ENCODE peak calls at places on chromosomes 7 and 10, in eight cellular contexts. One of them, this sample, is unnamed.

GRCh38 chr10:92757066-92757716 is 67.4 kb downstream of the HHEX start:
- DNase-seq in endodermal cell: peak; percentile 81
- DNase-seq in tibial artery: peak; percentile 97
- DNase-seq in HAP-1: peak; percentile 62
- DNase-seq in mesenchymal stem cell: peak; percentile 64
- DNase-seq in cardiac muscle cell: peak; percentile 96
- DNase-seq in brain microvascular endothelial cell: peak; percentile 53
- DNase-seq in endothelial cell of umbilical vein: peak; percentile 93
- DNase-seq in this sample: peak; percentile 96

GRCh38 chr7:130699686-130700085 is 13.3 kb upstream of the TSGA13 start:
- DNase-seq in endodermal cell: no peak
- DNase-seq in tibial artery: no peak
- DNase-seq in HAP-1: no peak
- DNase-seq in mesenchymal stem cell: no peak
- DNase-seq in cardiac muscle cell: no peak
- DNase-seq in brain microvascular endothelial cell: no peak
- DNase-seq in endothelial cell of umbilical vein: no peak
- DNase-seq in this sample: no peak

GRCh38 chr7:127792528-127793342 is 140.7 kb downstream of the SND1 start:
- DNase-seq in endodermal cell: peak; percentile 94
- DNase-seq in tibial artery: no peak
- DNase-seq in HAP-1: peak; percentile 75
- DNase-seq in mesenchymal stem cell: no peak
- DNase-seq in cardiac muscle cell: no peak
- DNase-seq in brain microvascular endothelial cell: no peak
- DNase-seq in endothelial cell of umbilical vein: no peak
- DNase-seq in this sample: no peak

GRCh38 chr7:151808296-151809155 is 68.4 kb downstream of the PRKAG2 start:
- DNase-seq in endodermal cell: no peak
- DNase-seq in tibial artery: peak; percentile 50
- DNase-seq in HAP-1: no peak
- DNase-seq in mesenchymal stem cell: no peak
- DNase-seq in cardiac muscle cell: no peak
- DNase-seq in brain microvascular endothelial cell: no peak
- DNase-seq in endothelial cell of umbilical vein: no peak
- DNase-seq in this sample: no peak

GRCh38 chr7:14233026-14233897 is 243.8 kb upstream of the ETV1 start:
- DNase-seq in endodermal cell: peak; percentile 51
- DNase-seq in tibial artery: no peak
- DNase-seq in HAP-1: no peak
- DNase-seq in mesenchymal stem cell: peak; percentile 30
- DNase-seq in cardiac muscle cell: peak; percentile 21
- DNase-seq in brain microvascular endothelial cell: peak; percentile 72
- DNase-seq in endothelial cell of umbilical vein: no peak
- DNase-seq in this sample: no peak

GRCh38 chr7:495326-495725 is 24.3 kb downstream of the PDGFA start:
- DNase-seq in endodermal cell: no peak
- DNase-seq in tibial artery: peak; percentile 56
- DNase-seq in HAP-1: no peak
- DNase-seq in mesenchymal stem cell: no peak
- DNase-seq in cardiac muscle cell: no peak
- DNase-seq in brain microvascular endothelial cell: no peak
- DNase-seq in endothelial cell of umbilical vein: no peak
- DNase-seq in this sample: no peak

GRCh38 chr10:22321156-22321711 is 335 bp downstream of the BMI1 start:
- DNase-seq in endodermal cell: peak; percentile 88
- DNase-seq in tibial artery: peak; percentile 85
- DNase-seq in HAP-1: peak; percentile 79
- DNase-seq in mesenchymal stem cell: peak; percentile 81
- DNase-seq in cardiac muscle cell: peak; percentile 88
- DNase-seq in brain microvascular endothelial cell: peak; percentile 60
- DNase-seq in endothelial cell of umbilical vein: peak; percentile 67
- DNase-seq in this sample: no peak

GRCh38 chr10:25604591-25604990 is 329.4 kb upstream of the MYO3A start:
- DNase-seq in endodermal cell: no peak
- DNase-seq in tibial artery: no peak
- DNase-seq in HAP-1: no peak
- DNase-seq in mesenchymal stem cell: no peak
- DNase-seq in cardiac muscle cell: no peak
- DNase-seq in brain microvascular endothelial cell: no peak
- DNase-seq in endothelial cell of umbilical vein: no peak
- DNase-seq in this sample: no peak

GRCh38 chr10:43228783-43229207 is 38.1 kb downstream of the RASGEF1A start:
- DNase-seq in endodermal cell: peak; percentile 62
- DNase-seq in tibial artery: peak; percentile 60
- DNase-seq in HAP-1: no peak
- DNase-seq in mesenchymal stem cell: no peak
- DNase-seq in cardiac muscle cell: no peak
- DNase-seq in brain microvascular endothelial cell: no peak
- DNase-seq in endothelial cell of umbilical vein: no peak
- DNase-seq in this sample: no peak

GRCh38 chr10:90742189-90742588 is 115.7 kb downstream of the HTR7 start:
- DNase-seq in endodermal cell: no peak
- DNase-seq in tibial artery: no peak
- DNase-seq in HAP-1: no peak
- DNase-seq in mesenchymal stem cell: peak; percentile 48
- DNase-seq in cardiac muscle cell: peak; percentile 32
- DNase-seq in brain microvascular endothelial cell: peak; percentile 54
- DNase-seq in endothelial cell of umbilical vein: peak; percentile 56
- DNase-seq in this sample: no peak

GRCh38 chr10:98030991-98031431 is 590 bp upstream of the CRTAC1 start:
- DNase-seq in endodermal cell: peak; percentile 81
- DNase-seq in tibial artery: no peak
- DNase-seq in HAP-1: no peak
- DNase-seq in mesenchymal stem cell: peak; percentile 4
- DNase-seq in cardiac muscle cell: no peak
- DNase-seq in brain microvascular endothelial cell: no peak
- DNase-seq in endothelial cell of umbilical vein: no peak
- DNase-seq in this sample: no peak

GRCh38 chr10:22230331-22230833 is 12.6 kb upstream of the EBLN1 start:
- DNase-seq in endodermal cell: no peak
- DNase-seq in tibial artery: no peak
- DNase-seq in HAP-1: peak; percentile 50
- DNase-seq in mesenchymal stem cell: peak; percentile 42
- DNase-seq in cardiac muscle cell: peak; percentile 85
- DNase-seq in brain microvascular endothelial cell: peak; percentile 51
- DNase-seq in endothelial cell of umbilical vein: peak; percentile 75
- DNase-seq in this sample: no peak

GRCh38 chr10:51867956-51868355 is 168.6 kb upstream of the CSTF2T start:
- DNase-seq in endodermal cell: no peak
- DNase-seq in tibial artery: no peak
- DNase-seq in HAP-1: no peak
- DNase-seq in mesenchymal stem cell: peak; percentile 82
- DNase-seq in cardiac muscle cell: peak; percentile 87
- DNase-seq in brain microvascular endothelial cell: peak; percentile 74
- DNase-seq in endothelial cell of umbilical vein: no peak
- DNase-seq in this sample: no peak

GRCh38 chr7:111559665-111560064 is 2.6 kb downstream of the IMMP2L start:
- DNase-seq in endodermal cell: no peak
- DNase-seq in tibial artery: no peak
- DNase-seq in HAP-1: no peak
- DNase-seq in mesenchymal stem cell: no peak
- DNase-seq in cardiac muscle cell: no peak
- DNase-seq in brain microvascular endothelial cell: no peak
- DNase-seq in endothelial cell of umbilical vein: no peak
- DNase-seq in this sample: no peak

GRCh38 chr7:106653488-106653887 is 7.5 kb downstream of the CCDC71L start:
- DNase-seq in endodermal cell: no peak
- DNase-seq in tibial artery: no peak
- DNase-seq in HAP-1: no peak
- DNase-seq in mesenchymal stem cell: no peak
- DNase-seq in cardiac muscle cell: no peak
- DNase-seq in brain microvascular endothelial cell: no peak
- DNase-seq in endothelial cell of umbilical vein: no peak
- DNase-seq in this sample: no peak

GRCh38 chr7:137970263-137970975 is 31.5 kb downstream of the CREB3L2 start:
- DNase-seq in endodermal cell: no peak
- DNase-seq in tibial artery: peak; percentile 83
- DNase-seq in HAP-1: no peak
- DNase-seq in mesenchymal stem cell: peak; percentile 88
- DNase-seq in cardiac muscle cell: peak; percentile 88
- DNase-seq in brain microvascular endothelial cell: peak; percentile 88
- DNase-seq in endothelial cell of umbilical vein: peak; percentile 84
- DNase-seq in this sample: no peak

GRCh38 chr10:1498746-1499343 is 238.5 kb downstream of the ADARB2 start:
- DNase-seq in endodermal cell: no peak
- DNase-seq in tibial artery: no peak
- DNase-seq in HAP-1: no peak
- DNase-seq in mesenchymal stem cell: no peak
- DNase-seq in cardiac muscle cell: no peak
- DNase-seq in brain microvascular endothelial cell: no peak
- DNase-seq in endothelial cell of umbilical vein: no peak
- DNase-seq in this sample: no peak

GRCh38 chr7:1422512-1423265 is 36.6 kb downstream of the MICALL2 start:
- DNase-seq in endodermal cell: no peak
- DNase-seq in tibial artery: no peak
- DNase-seq in HAP-1: no peak
- DNase-seq in mesenchymal stem cell: no peak
- DNase-seq in cardiac muscle cell: peak; percentile 17
- DNase-seq in brain microvascular endothelial cell: no peak
- DNase-seq in endothelial cell of umbilical vein: no peak
- DNase-seq in this sample: no peak

GRCh38 chr10:50615654-50616053 is 8.1 kb downstream of the SGMS1 start:
- DNase-seq in endodermal cell: no peak
- DNase-seq in tibial artery: no peak
- DNase-seq in HAP-1: no peak
- DNase-seq in mesenchymal stem cell: no peak
- DNase-seq in cardiac muscle cell: no peak
- DNase-seq in brain microvascular endothelial cell: no peak
- DNase-seq in endothelial cell of umbilical vein: no peak
- DNase-seq in this sample: no peak

GRCh38 chr10:58335306-58336005 is 650 bp downstream of the UBE2D1 start:
- DNase-seq in endodermal cell: peak; percentile 77
- DNase-seq in tibial artery: peak; percentile 66
- DNase-seq in HAP-1: peak; percentile 41
- DNase-seq in mesenchymal stem cell: peak; percentile 58
- DNase-seq in cardiac muscle cell: peak; percentile 28
- DNase-seq in brain microvascular endothelial cell: peak; percentile 20
- DNase-seq in endothelial cell of umbilical vein: peak; percentile 63
- DNase-seq in this sample: no peak

GRCh38 chr10:125038637-125039036 is 96.7 kb downstream of the ZRANB1 start:
- DNase-seq in endodermal cell: peak; percentile 87
- DNase-seq in tibial artery: peak; percentile 86
- DNase-seq in HAP-1: peak; percentile 43
- DNase-seq in mesenchymal stem cell: no peak
- DNase-seq in cardiac muscle cell: no peak
- DNase-seq in brain microvascular endothelial cell: no peak
- DNase-seq in endothelial cell of umbilical vein: no peak
- DNase-seq in this sample: no peak

GRCh38 chr7:156105337-156106106 is 293.3 kb upstream of the SHH start:
- DNase-seq in endodermal cell: no peak
- DNase-seq in tibial artery: peak; percentile 49
- DNase-seq in HAP-1: no peak
- DNase-seq in mesenchymal stem cell: no peak
- DNase-seq in cardiac muscle cell: no peak
- DNase-seq in brain microvascular endothelial cell: no peak
- DNase-seq in endothelial cell of umbilical vein: no peak
- DNase-seq in this sample: no peak

GRCh38 chr7:13333351-13333750 is 645.9 kb downstream of the ARL4A start:
- DNase-seq in endodermal cell: no peak
- DNase-seq in tibial artery: no peak
- DNase-seq in HAP-1: no peak
- DNase-seq in mesenchymal stem cell: no peak
- DNase-seq in cardiac muscle cell: no peak
- DNase-seq in brain microvascular endothelial cell: no peak
- DNase-seq in endothelial cell of umbilical vein: no peak
- DNase-seq in this sample: no peak

GRCh38 chr10:133405844-133406527 is 12.0 kb downstream of the MTG1 start:
- DNase-seq in endodermal cell: no peak
- DNase-seq in tibial artery: no peak
- DNase-seq in HAP-1: no peak
- DNase-seq in mesenchymal stem cell: peak; percentile 16
- DNase-seq in cardiac muscle cell: peak; percentile 23
- DNase-seq in brain microvascular endothelial cell: no peak
- DNase-seq in endothelial cell of umbilical vein: no peak
- DNase-seq in this sample: no peak

GRCh38 chr10:133401500-133401899 is 7.5 kb downstream of the MTG1 start:
- DNase-seq in endodermal cell: no peak
- DNase-seq in tibial artery: no peak
- DNase-seq in HAP-1: no peak
- DNase-seq in mesenchymal stem cell: no peak
- DNase-seq in cardiac muscle cell: no peak
- DNase-seq in brain microvascular endothelial cell: no peak
- DNase-seq in endothelial cell of umbilical vein: no peak
- DNase-seq in this sample: no peak

GRCh38 chr10:133403359-133403758 is 9.4 kb downstream of the MTG1 start:
- DNase-seq in endodermal cell: no peak
- DNase-seq in tibial artery: no peak
- DNase-seq in HAP-1: no peak
- DNase-seq in mesenchymal stem cell: no peak
- DNase-seq in cardiac muscle cell: no peak
- DNase-seq in brain microvascular endothelial cell: no peak
- DNase-seq in endothelial cell of umbilical vein: no peak
- DNase-seq in this sample: no peak

GRCh38 chr10:133401981-133402725 is 8.2 kb downstream of the MTG1 start:
- DNase-seq in endodermal cell: no peak
- DNase-seq in tibial artery: peak; percentile 43
- DNase-seq in HAP-1: no peak
- DNase-seq in mesenchymal stem cell: no peak
- DNase-seq in cardiac muscle cell: no peak
- DNase-seq in brain microvascular endothelial cell: no peak
- DNase-seq in endothelial cell of umbilical vein: no peak
- DNase-seq in this sample: no peak

GRCh38 chr10:133405272-133405671 is 11.3 kb downstream of the MTG1 start:
- DNase-seq in endodermal cell: no peak
- DNase-seq in tibial artery: no peak
- DNase-seq in HAP-1: no peak
- DNase-seq in mesenchymal stem cell: no peak
- DNase-seq in cardiac muscle cell: no peak
- DNase-seq in brain microvascular endothelial cell: no peak
- DNase-seq in endothelial cell of umbilical vein: no peak
- DNase-seq in this sample: no peak
- H3K36me3 ChIP-seq in endodermal cell: peaks cover 83% of the 10 kb centered on the region
- H3K36me3 ChIP-seq in tibial artery: peaks cover 62% of the 10 kb centered on the region
- H3K36me3 ChIP-seq in HAP-1: peaks cover 76% of the 10 kb centered on the region
- H3K36me3 ChIP-seq in mesenchymal stem cell: peaks cover 85% of the 10 kb centered on the region
- H3K36me3 ChIP-seq in cardiac muscle cell: peaks cover 26% of the 10 kb centered on the region
- H3K36me3 ChIP-seq in brain microvascular endothelial cell: peaks cover 39% of the 10 kb centered on the region
- H3K36me3 ChIP-seq in endothelial cell of umbilical vein: peaks cover 8% of the 10 kb centered on the region
- H3K36me3 ChIP-seq in this sample: peaks cover 87% of the 10 kb centered on the region

GRCh38 chr7:23468721-23469149 is 1.6 kb downstream of the IGF2BP3 start:
- DNase-seq in endodermal cell: peak; percentile 73
- DNase-seq in tibial artery: no peak
- DNase-seq in HAP-1: no peak
- DNase-seq in mesenchymal stem cell: no peak
- DNase-seq in cardiac muscle cell: no peak
- DNase-seq in brain microvascular endothelial cell: no peak
- DNase-seq in endothelial cell of umbilical vein: peak; percentile 34
- DNase-seq in this sample: no peak
- H3K4me3 ChIP-seq in endodermal cell: peak overlapping the region; percentile 98
- H3K4me3 ChIP-seq in tibial artery: peak overlapping the region; percentile 42
- H3K4me3 ChIP-seq in HAP-1: peak overlapping the region; percentile 72
- H3K4me3 ChIP-seq in mesenchymal stem cell: peak overlapping the region; percentile 81
- H3K4me3 ChIP-seq in cardiac muscle cell: peak overlapping the region; percentile 72
- H3K4me3 ChIP-seq in brain microvascular endothelial cell: peak overlapping the region; percentile 87
- H3K4me3 ChIP-seq in endothelial cell of umbilical vein: peak overlapping the region; percentile 85
- H3K4me3 ChIP-seq in this sample: peak overlapping the region; percentile 46

GRCh38 chr10:111186385-111186784 is 109.6 kb downstream of the ADRA2A start:
- DNase-seq in endodermal cell: no peak
- DNase-seq in tibial artery: no peak
- DNase-seq in HAP-1: no peak
- DNase-seq in mesenchymal stem cell: no peak
- DNase-seq in cardiac muscle cell: no peak
- DNase-seq in brain microvascular endothelial cell: no peak
- DNase-seq in endothelial cell of umbilical vein: no peak
- DNase-seq in this sample: no peak
- H3K36me3 ChIP-seq in endodermal cell: no peaks in the 10 kb centered on the region
- H3K36me3 ChIP-seq in tibial artery: no peaks in the 10 kb centered on the region
- H3K36me3 ChIP-seq in HAP-1: no peaks in the 10 kb centered on the region
- H3K36me3 ChIP-seq in mesenchymal stem cell: no peaks in the 10 kb centered on the region
- H3K36me3 ChIP-seq in cardiac muscle cell: no peaks in the 10 kb centered on the region
- H3K36me3 ChIP-seq in brain microvascular endothelial cell: no peaks in the 10 kb centered on the region
- H3K36me3 ChIP-seq in endothelial cell of umbilical vein: no peaks in the 10 kb centered on the region
- H3K36me3 ChIP-seq in this sample: no peaks in the 10 kb centered on the region

GRCh38 chr10:95314519-95314918 is 23.7 kb upstream of the PDLIM1 start:
- DNase-seq in endodermal cell: no peak
- DNase-seq in tibial artery: no peak
- DNase-seq in HAP-1: no peak
- DNase-seq in mesenchymal stem cell: no peak
- DNase-seq in cardiac muscle cell: no peak
- DNase-seq in brain microvascular endothelial cell: no peak
- DNase-seq in endothelial cell of umbilical vein: no peak
- DNase-seq in this sample: no peak
- H3K4me3 ChIP-seq in endodermal cell: no peak overlapping the region
- H3K4me3 ChIP-seq in tibial artery: no peak overlapping the region
- H3K4me3 ChIP-seq in HAP-1: no peak overlapping the region
- H3K4me3 ChIP-seq in mesenchymal stem cell: no peak overlapping the region
- H3K4me3 ChIP-seq in cardiac muscle cell: no peak overlapping the region
- H3K4me3 ChIP-seq in brain microvascular endothelial cell: no peak overlapping the region
- H3K4me3 ChIP-seq in endothelial cell of umbilical vein: no peak overlapping the region
- H3K4me3 ChIP-seq in this sample: no peak overlapping the region